ENCODE peak calls at places on chromosomes 3 and 15, in five cellular contexts. N is A549; S is memory B cell; U is stimulated activated CD4-positive, alpha-beta T cell treated with anti-CD3 and anti-CD28 coated beads, Interleukin-2, amount 100 ng/mL, for 48 hours; D is KG1. L is an unnamed sample.

GRCh38 chr15:82802497-82802896 is 3.4 kb downstream of the FSD2 start:
- DNase-seq in N (no peak), S (no peak), U (no peak), D (no peak), L (no peak)

GRCh38 chr3:126433496-126434263 is 39.0 kb downstream of the CFAP100 start:
- DNase-seq in N (no peak), S (no peak), U (no peak), D (no peak), L (no peak)

GRCh38 chr15:26967719-26968269 is 3.2 kb upstream of the GABRG3 start:
- DNase-seq in N (no peak), S (no peak), U (no peak), D (no peak), L (no peak)

GRCh38 chr3:177553586-177553985 is 356.3 kb upstream of the TBL1XR1 start:
- DNase-seq in N (no peak), S (no peak), U (no peak), D (no peak), L (no peak)

GRCh38 chr15:51735611-51736010 is 1.8 kb downstream of the LYSMD2 start:
- DNase-seq in N (no peak), S (no peak), U (no peak), D (no peak), L (peak)

GRCh38 chr3:64319391-64319790 is 94.1 kb upstream of the PRICKLE2 start:
- DNase-seq in N (no peak), S (no peak), U (no peak), D (no peak), L (no peak)

GRCh38 chr3:195896361-195897080 is 11.8 kb downstream of the TNK2 start:
- DNase-seq in N (no peak), S (no peak), U (no peak), D (peak), L (no peak)

GRCh38 chr3:22115581-22115980 is 364.6 kb upstream of the ZNF385D start:
- DNase-seq in N (no peak), S (no peak), U (no peak), D (no peak), L (no peak)

GRCh38 chr3:162014284-162014683 is 517.7 kb downstream of the OTOL1 start:
- DNase-seq in N (no peak), S (no peak), U (no peak), D (no peak), L (no peak)

GRCh38 chr15:32651229-32651837 is 9.8 kb downstream of the SCG5 start:
- DNase-seq in N (peak), S (peak), U (peak), D (peak), L (peak)

GRCh38 chr15:78737187-78737820 is 74.0 kb downstream of the ADAMTS7 start:
- DNase-seq in N (no peak), S (no peak), U (no peak), D (no peak), L (no peak)

GRCh38 chr3:195897853-195898415 is 10.4 kb downstream of the TNK2 start:
- DNase-seq in N (no peak), S (no peak), U (no peak), D (no peak), L (no peak)

GRCh38 chr3:125240496-125240895 is 27.9 kb upstream of the SLC12A8 start:
- DNase-seq in N (no peak), S (no peak), U (no peak), D (no peak), L (peak)

GRCh38 chr3:104279617-104280016 is 1087.1 kb upstream of the ALCAM start:
- DNase-seq in N (no peak), S (no peak), U (no peak), D (no peak), L (peak)

GRCh38 chr15:68818671-68819450 is 1.8 kb downstream of the ANP32A start:
- DNase-seq in N (peak), S (peak), U (no peak), D (peak), L (peak)

GRCh38 chr3:194690501-194691372 is 5.1 kb downstream of the FAM43A start:
- DNase-seq in N (no peak), S (no peak), U (no peak), D (no peak), L (no peak)

GRCh38 chr15:89690276-89691218 is at the start of the genes PEX11A and WDR93:
- DNase-seq in N (peak), S (peak), U (peak), D (peak), L (peak)

GRCh38 chr3:189282189-189282588 is 110.4 kb downstream of the TPRG1 start:
- DNase-seq in N (no peak), S (no peak), U (no peak), D (no peak), L (no peak)

GRCh38 chr3:37291275-37291700 is 116.9 kb upstream of the LRRFIP2 start:
- DNase-seq in N (peak), S (no peak), U (no peak), D (no peak), L (no peak)

GRCh38 chr3:180594631-180595348 is 7.2 kb upstream of the TTC14 start:
- DNase-seq in N (peak), S (no peak), U (no peak), D (no peak), L (peak)

GRCh38 chr3:146250449-146251382 is at the start of gene PLSCR4:
- DNase-seq in N (peak), S (no peak), U (no peak), D (peak), L (no peak)

GRCh38 chr15:88479169-88479568 is 11.7 kb downstream of the MRPS11 start:
- DNase-seq in N (no peak), S (no peak), U (no peak), D (no peak), L (no peak)

GRCh38 chr15:77144492-77145070 is 73.7 kb upstream of the TSPAN3 start:
- DNase-seq in N (no peak), S (no peak), U (no peak), D (no peak), L (no peak)

GRCh38 chr3:128337305-128337704 is 129.4 kb downstream of the DNAJB8 start:
- DNase-seq in N (no peak), S (no peak), U (no peak), D (no peak), L (no peak)

GRCh38 chr3:127674793-127675189 is 2.0 kb downstream of the ABTB1 start:
- DNase-seq in N (no peak), S (no peak), U (no peak), D (no peak), L (no peak)

GRCh38 chr3:101588626-101589025 is 14.6 kb downstream of the PCNP start:
- DNase-seq in N (no peak), S (no peak), U (no peak), D (no peak), L (no peak)

GRCh38 chr15:74307827-74308642 is 59.4 kb downstream of the CYP11A1 start:
- DNase-seq in N (peak), S (no peak), U (peak), D (no peak), L (peak)